ENCODE peak calls at places on chromosomes 6 and 20, in nine cellular contexts. One of them, this sample, is unnamed. For H3K9me3, the result is how much of the 10 kb centered on the place peaks cover.

GRCh38 chr20:54837226-54837625 is 361.8 kb downstream of the DOK5 start:
- DNase-seq in CD8-positive, alpha-beta memory T cell: no peak
- DNase-seq in cardiac muscle cell: no peak
- DNase-seq in CD4-positive, alpha-beta T cell: no peak
- DNase-seq in breast epithelium: no peak
- DNase-seq in right cardiac atrium: no peak
- DNase-seq in OCI-LY7: no peak
- DNase-seq in T-helper 17 cell: no peak
- DNase-seq in heart left ventricle: no peak
- DNase-seq in this sample: no peak

GRCh38 chr20:16761305-16761829 is 13.2 kb downstream of the OTOR start:
- DNase-seq in CD8-positive, alpha-beta memory T cell: peak
- DNase-seq in cardiac muscle cell: peak
- DNase-seq in CD4-positive, alpha-beta T cell: peak
- DNase-seq in breast epithelium: no peak
- DNase-seq in right cardiac atrium: no peak
- DNase-seq in OCI-LY7: peak
- DNase-seq in T-helper 17 cell: no peak
- DNase-seq in heart left ventricle: no peak
- DNase-seq in this sample: no peak

GRCh38 chr6:111874030-111874425 is 776 bp upstream of the FYN start:
- DNase-seq in CD8-positive, alpha-beta memory T cell: peak
- DNase-seq in cardiac muscle cell: no peak
- DNase-seq in CD4-positive, alpha-beta T cell: peak
- DNase-seq in breast epithelium: no peak
- DNase-seq in right cardiac atrium: peak
- DNase-seq in OCI-LY7: peak
- DNase-seq in T-helper 17 cell: peak
- DNase-seq in heart left ventricle: no peak
- DNase-seq in this sample: no peak

GRCh38 chr6:89597988-89598387 is 40.6 kb downstream of the LYRM2 start:
- DNase-seq in CD8-positive, alpha-beta memory T cell: no peak
- DNase-seq in cardiac muscle cell: no peak
- DNase-seq in CD4-positive, alpha-beta T cell: no peak
- DNase-seq in breast epithelium: no peak
- DNase-seq in right cardiac atrium: no peak
- DNase-seq in OCI-LY7: peak
- DNase-seq in T-helper 17 cell: no peak
- DNase-seq in heart left ventricle: no peak
- DNase-seq in this sample: no peak

GRCh38 chr20:59145247-59145925 is 18.2 kb upstream of the ZNF831 start:
- DNase-seq in CD8-positive, alpha-beta memory T cell: no peak
- DNase-seq in cardiac muscle cell: no peak
- DNase-seq in CD4-positive, alpha-beta T cell: peak
- DNase-seq in breast epithelium: no peak
- DNase-seq in right cardiac atrium: no peak
- DNase-seq in OCI-LY7: no peak
- DNase-seq in T-helper 17 cell: no peak
- DNase-seq in heart left ventricle: no peak
- DNase-seq in this sample: no peak

GRCh38 chr6:300026-300425 is 7.7 kb downstream of the DUSP22 start:
- DNase-seq in CD8-positive, alpha-beta memory T cell: no peak
- DNase-seq in cardiac muscle cell: no peak
- DNase-seq in CD4-positive, alpha-beta T cell: no peak
- DNase-seq in breast epithelium: no peak
- DNase-seq in right cardiac atrium: no peak
- DNase-seq in OCI-LY7: no peak
- DNase-seq in T-helper 17 cell: no peak
- DNase-seq in heart left ventricle: no peak
- DNase-seq in this sample: no peak

GRCh38 chr6:8195040-8195713 is 92.8 kb upstream of the EEF1E1 start:
- DNase-seq in CD8-positive, alpha-beta memory T cell: no peak
- DNase-seq in cardiac muscle cell: peak
- DNase-seq in CD4-positive, alpha-beta T cell: no peak
- DNase-seq in breast epithelium: no peak
- DNase-seq in right cardiac atrium: no peak
- DNase-seq in OCI-LY7: no peak
- DNase-seq in T-helper 17 cell: no peak
- DNase-seq in heart left ventricle: no peak
- DNase-seq in this sample: no peak

GRCh38 chr6:20137288-20137687 is 75.0 kb downstream of the MBOAT1 start:
- DNase-seq in CD8-positive, alpha-beta memory T cell: no peak
- DNase-seq in cardiac muscle cell: no peak
- DNase-seq in CD4-positive, alpha-beta T cell: no peak
- DNase-seq in breast epithelium: no peak
- DNase-seq in right cardiac atrium: no peak
- DNase-seq in OCI-LY7: no peak
- DNase-seq in T-helper 17 cell: no peak
- DNase-seq in heart left ventricle: no peak
- DNase-seq in this sample: no peak

DNA sequence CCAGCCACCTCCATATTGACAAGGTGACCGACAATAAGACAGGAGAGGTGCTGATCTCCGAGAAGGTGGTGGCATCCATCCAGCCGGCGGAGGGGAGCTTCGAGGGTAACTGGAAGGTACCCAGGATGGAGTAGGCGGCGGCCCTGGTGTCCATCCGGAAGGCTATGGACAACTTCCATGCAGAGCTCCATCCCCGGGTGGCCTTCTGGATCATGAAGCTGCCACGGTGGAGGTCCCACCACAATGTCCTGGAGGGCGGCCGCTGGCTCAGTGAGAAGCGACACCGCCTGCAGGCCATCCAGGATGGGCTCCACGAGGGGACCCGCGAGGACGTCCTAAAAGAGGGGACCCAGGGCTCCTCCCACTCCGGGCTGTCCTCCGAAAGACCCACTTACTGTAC is 17.0 kb downstream of the DEFB115 start:
- DNase-seq in CD8-positive, alpha-beta memory T cell: no peak
- DNase-seq in cardiac muscle cell: no peak
- DNase-seq in CD4-positive, alpha-beta T cell: no peak
- DNase-seq in breast epithelium: no peak
- DNase-seq in right cardiac atrium: no peak
- DNase-seq in OCI-LY7: no peak
- DNase-seq in T-helper 17 cell: no peak
- DNase-seq in heart left ventricle: no peak
- DNase-seq in this sample: no peak
- H3K9me3 ChIP-seq in CD8-positive, alpha-beta memory T cell: under half
- H3K9me3 ChIP-seq in cardiac muscle cell: under half
- H3K9me3 ChIP-seq in CD4-positive, alpha-beta T cell: under half
- H3K9me3 ChIP-seq in breast epithelium: half or more
- H3K9me3 ChIP-seq in right cardiac atrium: under half
- H3K9me3 ChIP-seq in OCI-LY7: under half
- H3K9me3 ChIP-seq in T-helper 17 cell: under half
- H3K9me3 ChIP-seq in heart left ventricle: under half
- H3K9me3 ChIP-seq in this sample: under half

GRCh38 chr20:35883341-35883777 is 70.9 kb downstream of the SCAND1 start:
- DNase-seq in CD8-positive, alpha-beta memory T cell: no peak
- DNase-seq in cardiac muscle cell: no peak
- DNase-seq in CD4-positive, alpha-beta T cell: no peak
- DNase-seq in breast epithelium: no peak
- DNase-seq in right cardiac atrium: no peak
- DNase-seq in OCI-LY7: no peak
- DNase-seq in T-helper 17 cell: no peak
- DNase-seq in heart left ventricle: no peak
- DNase-seq in this sample: no peak
- H3K9me3 ChIP-seq in CD8-positive, alpha-beta memory T cell: under half
- H3K9me3 ChIP-seq in cardiac muscle cell: under half
- H3K9me3 ChIP-seq in CD4-positive, alpha-beta T cell: under half
- H3K9me3 ChIP-seq in breast epithelium: under half
- H3K9me3 ChIP-seq in right cardiac atrium: under half
- H3K9me3 ChIP-seq in OCI-LY7: under half
- H3K9me3 ChIP-seq in T-helper 17 cell: under half
- H3K9me3 ChIP-seq in heart left ventricle: under half
- H3K9me3 ChIP-seq in this sample: under half

GRCh38 chr6:35015996-35016395 is 125.1 kb downstream of the TCP11 start:
- DNase-seq in CD8-positive, alpha-beta memory T cell: no peak
- DNase-seq in cardiac muscle cell: no peak
- DNase-seq in CD4-positive, alpha-beta T cell: no peak
- DNase-seq in breast epithelium: no peak
- DNase-seq in right cardiac atrium: no peak
- DNase-seq in OCI-LY7: no peak
- DNase-seq in T-helper 17 cell: no peak
- DNase-seq in heart left ventricle: no peak
- DNase-seq in this sample: no peak

GRCh38 chr6:35014341-35014740 is 125.3 kb downstream of the ANKS1A start:
- DNase-seq in CD8-positive, alpha-beta memory T cell: no peak
- DNase-seq in cardiac muscle cell: no peak
- DNase-seq in CD4-positive, alpha-beta T cell: no peak
- DNase-seq in breast epithelium: no peak
- DNase-seq in right cardiac atrium: peak
- DNase-seq in OCI-LY7: no peak
- DNase-seq in T-helper 17 cell: no peak
- DNase-seq in heart left ventricle: no peak
- DNase-seq in this sample: no peak

GRCh38 chr6:35016417-35017221 is 124.5 kb downstream of the TCP11 start:
- DNase-seq in CD8-positive, alpha-beta memory T cell: no peak
- DNase-seq in cardiac muscle cell: peak
- DNase-seq in CD4-positive, alpha-beta T cell: no peak
- DNase-seq in breast epithelium: no peak
- DNase-seq in right cardiac atrium: peak
- DNase-seq in OCI-LY7: no peak
- DNase-seq in T-helper 17 cell: no peak
- DNase-seq in heart left ventricle: no peak
- DNase-seq in this sample: no peak

GRCh38 chr6:35014786-35015185 is 125.7 kb downstream of the ANKS1A start:
- DNase-seq in CD8-positive, alpha-beta memory T cell: no peak
- DNase-seq in cardiac muscle cell: no peak
- DNase-seq in CD4-positive, alpha-beta T cell: no peak
- DNase-seq in breast epithelium: no peak
- DNase-seq in right cardiac atrium: no peak
- DNase-seq in OCI-LY7: no peak
- DNase-seq in T-helper 17 cell: no peak
- DNase-seq in heart left ventricle: no peak
- DNase-seq in this sample: no peak

GRCh38 chr6:35015476-35015875 is 125.7 kb downstream of the TCP11 start:
- DNase-seq in CD8-positive, alpha-beta memory T cell: no peak
- DNase-seq in cardiac muscle cell: no peak
- DNase-seq in CD4-positive, alpha-beta T cell: no peak
- DNase-seq in breast epithelium: no peak
- DNase-seq in right cardiac atrium: no peak
- DNase-seq in OCI-LY7: no peak
- DNase-seq in T-helper 17 cell: no peak
- DNase-seq in heart left ventricle: no peak
- DNase-seq in this sample: no peak
- H3K9me3 ChIP-seq in CD8-positive, alpha-beta memory T cell: under half
- H3K9me3 ChIP-seq in cardiac muscle cell: under half
- H3K9me3 ChIP-seq in CD4-positive, alpha-beta T cell: under half
- H3K9me3 ChIP-seq in breast epithelium: under half
- H3K9me3 ChIP-seq in right cardiac atrium: under half
- H3K9me3 ChIP-seq in OCI-LY7: under half
- H3K9me3 ChIP-seq in T-helper 17 cell: under half
- H3K9me3 ChIP-seq in heart left ventricle: under half
- H3K9me3 ChIP-seq in this sample: under half

DNA sequence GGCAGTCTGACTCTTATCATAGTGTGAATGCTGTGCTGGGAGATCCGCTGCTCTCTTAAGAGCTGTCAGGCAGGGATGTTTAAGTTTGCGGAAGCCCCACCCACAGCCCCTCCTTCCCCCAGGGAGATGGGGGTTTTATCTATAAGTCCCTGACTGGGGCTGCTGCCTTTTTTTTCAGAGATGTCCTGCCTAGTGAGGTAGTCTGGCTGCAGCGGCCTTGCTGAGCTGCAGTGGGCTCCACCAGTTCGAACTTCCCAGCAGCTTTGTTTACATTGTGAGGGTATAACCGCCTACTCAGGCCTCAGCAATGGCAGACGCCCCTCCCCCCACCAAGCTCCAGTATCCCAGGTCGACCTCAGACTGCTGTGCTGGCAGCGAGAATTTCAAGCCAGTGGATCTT is 75.7 kb upstream of the UST start:
- DNase-seq in CD8-positive, alpha-beta memory T cell: no peak
- DNase-seq in cardiac muscle cell: no peak
- DNase-seq in CD4-positive, alpha-beta T cell: no peak
- DNase-seq in breast epithelium: no peak
- DNase-seq in right cardiac atrium: no peak
- DNase-seq in OCI-LY7: no peak
- DNase-seq in T-helper 17 cell: no peak
- DNase-seq in heart left ventricle: no peak
- DNase-seq in this sample: no peak
- H3K9me3 ChIP-seq in CD8-positive, alpha-beta memory T cell: under half
- H3K9me3 ChIP-seq in cardiac muscle cell: under half
- H3K9me3 ChIP-seq in CD4-positive, alpha-beta T cell: half or more
- H3K9me3 ChIP-seq in breast epithelium: under half
- H3K9me3 ChIP-seq in right cardiac atrium: under half
- H3K9me3 ChIP-seq in OCI-LY7: under half
- H3K9me3 ChIP-seq in T-helper 17 cell: under half
- H3K9me3 ChIP-seq in heart left ventricle: under half
- H3K9me3 ChIP-seq in this sample: under half

GRCh38 chr6:96195272-96195671 is 179.5 kb downstream of the FUT9 start:
- DNase-seq in CD8-positive, alpha-beta memory T cell: no peak
- DNase-seq in cardiac muscle cell: no peak
- DNase-seq in CD4-positive, alpha-beta T cell: no peak
- DNase-seq in breast epithelium: no peak
- DNase-seq in right cardiac atrium: no peak
- DNase-seq in OCI-LY7: no peak
- DNase-seq in T-helper 17 cell: no peak
- DNase-seq in heart left ventricle: no peak
- DNase-seq in this sample: no peak
- H3K9me3 ChIP-seq in CD8-positive, alpha-beta memory T cell: under half
- H3K9me3 ChIP-seq in cardiac muscle cell: under half
- H3K9me3 ChIP-seq in CD4-positive, alpha-beta T cell: under half
- H3K9me3 ChIP-seq in breast epithelium: under half
- H3K9me3 ChIP-seq in right cardiac atrium: under half
- H3K9me3 ChIP-seq in OCI-LY7: under half
- H3K9me3 ChIP-seq in T-helper 17 cell: under half
- H3K9me3 ChIP-seq in heart left ventricle: under half
- H3K9me3 ChIP-seq in this sample: under half

GRCh38 chr20:49281913-49282467 is 4.1 kb upstream of the ZNFX1 start:
- DNase-seq in CD8-positive, alpha-beta memory T cell: no peak
- DNase-seq in cardiac muscle cell: no peak
- DNase-seq in CD4-positive, alpha-beta T cell: no peak
- DNase-seq in breast epithelium: no peak
- DNase-seq in right cardiac atrium: no peak
- DNase-seq in OCI-LY7: no peak
- DNase-seq in T-helper 17 cell: no peak
- DNase-seq in heart left ventricle: no peak
- DNase-seq in this sample: no peak
- H3K9me3 ChIP-seq in CD8-positive, alpha-beta memory T cell: half or more
- H3K9me3 ChIP-seq in cardiac muscle cell: under half
- H3K9me3 ChIP-seq in CD4-positive, alpha-beta T cell: half or more
- H3K9me3 ChIP-seq in breast epithelium: half or more
- H3K9me3 ChIP-seq in right cardiac atrium: under half
- H3K9me3 ChIP-seq in OCI-LY7: under half
- H3K9me3 ChIP-seq in T-helper 17 cell: half or more
- H3K9me3 ChIP-seq in heart left ventricle: under half
- H3K9me3 ChIP-seq in this sample: under half

This sample was measured in aorta.